ENCODE peak calls at places on chromosomes 7 and 10, in nine cellular contexts. N, S, G, Y, F, D, K, V and Q are unnamed samples. For H3K36me3, the result is how much of the 10 kb centered on the place peaks cover.

GRCh38 chr10:63515002-63515763 is 6.0 kb upstream of the REEP3 start:
- ATAC-seq in G (peak), D (peak), F (peak), V (no peak), N (no peak), Y (no peak), K (no peak), S (peak), Q (no peak)

GRCh38 chr7:151209588-151209987 is 700 bp downstream of the H2BK1 start:
- ATAC-seq in Y (no peak), F (no peak), D (no peak), K (no peak), S (no peak), G (no peak), V (no peak), N (no peak), Q (no peak)

GRCh38 chr10:75683158-75683557 is 251.7 kb downstream of the LRMDA start:
- ATAC-seq in S (peak), K (no peak), Y (no peak), D (no peak), N (no peak), V (no peak), F (no peak), G (no peak), Q (no peak)

GRCh38 chr7:140342732-140343514 is 55.4 kb downstream of the SLC37A3 start:
- ATAC-seq in F (peak), V (no peak), G (peak), Y (peak), K (no peak), D (peak), N (peak), S (peak), Q (peak)

GRCh38 chr7:81594767-81595166 is 175.1 kb downstream of the HGF start:
- ATAC-seq in V (no peak), Y (no peak), F (no peak), K (no peak), G (peak), N (no peak), S (no peak), D (no peak), Q (no peak)

GRCh38 chr10:100828744-100829102 is 83.3 kb downstream of the PAX2 start:
- ATAC-seq in N (no peak), G (peak), D (no peak), V (no peak), Y (no peak), S (peak), K (no peak), F (no peak), Q (no peak)

GRCh38 chr7:23065974-23066373 is 39.6 kb upstream of the KLHL7 start:
- ATAC-seq in G (no peak), V (no peak), K (no peak), N (no peak), Y (no peak), S (no peak), D (no peak), F (peak), Q (no peak)

GRCh38 chr7:100088095-100088620 is 611 bp upstream of the COPS6 start:
- ATAC-seq in V (no peak), G (no peak), D (peak), F (no peak), S (no peak), Y (no peak), N (peak), K (no peak), Q (no peak)

GRCh38 chr7:16792299-16792698 is 12.5 kb downstream of the AGR2 start:
- ATAC-seq in N (no peak), G (no peak), F (no peak), V (no peak), S (peak), Y (no peak), K (no peak), D (no peak), Q (no peak)

GRCh38 chr7:24477807-24478655 is 95.2 kb upstream of the PALS2 start:
- ATAC-seq in F (peak), G (peak), N (peak), K (peak), S (peak), D (peak), Y (peak), V (peak), Q (peak)

GRCh38 chr10:6973904-6974303 is 393.8 kb upstream of the PRKCQ start:
- ATAC-seq in Y (no peak), S (no peak), V (no peak), F (no peak), K (no peak), D (no peak), N (no peak), G (no peak), Q (no peak)

GRCh38 chr10:32893431-32893830 is 64.6 kb downstream of the ITGB1 start:
- ATAC-seq in F (no peak), G (no peak), V (no peak), S (peak), Y (no peak), K (no peak), N (peak), D (peak), Q (no peak)

GRCh38 chr10:63724922-63725321 is 203.7 kb downstream of the REEP3 start:
- ATAC-seq in F (no peak), D (peak), K (no peak), Y (no peak), S (peak), N (no peak), G (no peak), V (no peak), Q (no peak)

GRCh38 chr10:51768886-51769285 is 69.5 kb upstream of the CSTF2T start:
- ATAC-seq in N (no peak), K (no peak), D (no peak), Y (no peak), S (no peak), G (no peak), F (no peak), V (no peak), Q (no peak)

GRCh38 chr10:132538031-132538789 is 623 bp downstream of the INPP5A start:
- ATAC-seq in K (no peak), N (no peak), Y (no peak), D (no peak), F (no peak), V (no peak), G (no peak), S (no peak), Q (peak)

GRCh38 chr7:48052748-48053147 is 17.4 kb downstream of the C7orf57 start:
- ATAC-seq in V (no peak), D (peak), F (no peak), Y (no peak), S (peak), G (no peak), K (no peak), N (no peak), Q (no peak)

GRCh38 chr10:75538144-75538543 is 106.7 kb downstream of the LRMDA start:
- ATAC-seq in Y (no peak), F (no peak), K (no peak), G (no peak), V (no peak), S (no peak), N (no peak), D (no peak), Q (no peak)

GRCh38 chr10:58336242-58336641 is 1.4 kb downstream of the UBE2D1 start:
- ATAC-seq in V (no peak), S (no peak), N (no peak), K (no peak), D (no peak), F (no peak), Y (no peak), G (no peak), Q (no peak)

GRCh38 chr10:79088176-79088575 is 19.4 kb downstream of the ZMIZ1 start:
- ATAC-seq in K (no peak), D (no peak), G (peak), N (no peak), V (no peak), S (no peak), F (no peak), Y (no peak), Q (no peak)

GRCh38 chr10:119705434-119705831 is 20.4 kb upstream of the INPP5F start:
- ATAC-seq in V (no peak), S (no peak), Y (no peak), K (peak), F (no peak), D (no peak), G (no peak), N (no peak), Q (no peak)

GRCh38 chr10:61289813-61290212 is 163.4 kb downstream of the TMEM26 start:
- ATAC-seq in Y (no peak), S (no peak), V (no peak), G (no peak), D (no peak), K (no peak), N (no peak), F (no peak), Q (no peak)

GRCh38 chr7:40604601-40605438 is 470.0 kb downstream of the SUGCT start:
- ATAC-seq in Y (peak), S (no peak), D (peak), F (peak), N (peak), V (peak), K (no peak), G (peak), Q (no peak)

GRCh38 chr7:71871446-71871845 is 540.7 kb downstream of the CALN1 start:
- ATAC-seq in G (no peak), S (no peak), D (no peak), K (no peak), N (no peak), V (no peak), Y (no peak), F (no peak), Q (no peak)

GRCh38 chr10:48240196-48240595 is 34.3 kb downstream of the FRMPD2 start:
- ATAC-seq in N (no peak), K (no peak), D (no peak), V (no peak), F (no peak), S (no peak), Y (no peak), G (no peak), Q (no peak)

GRCh38 chr7:87058739-87059524 is 522 bp downstream of the ELAPOR2 start:
- ATAC-seq in K (peak), F (peak), Y (peak), D (peak), N (no peak), V (peak), G (peak), S (peak), Q (peak)

GRCh38 chr10:113317476-113317875 is 235.4 kb upstream of the HABP2 start:
- ATAC-seq in N (no peak), K (no peak), D (no peak), G (no peak), V (no peak), Y (no peak), S (no peak), F (no peak), Q (no peak)

GRCh38 chr10:69819713-69820506 is 18.2 kb downstream of the COL13A1 start:
- ATAC-seq in S (peak), D (peak), G (no peak), N (no peak), V (no peak), Y (no peak), F (no peak), K (no peak), Q (no peak)

DNA sequence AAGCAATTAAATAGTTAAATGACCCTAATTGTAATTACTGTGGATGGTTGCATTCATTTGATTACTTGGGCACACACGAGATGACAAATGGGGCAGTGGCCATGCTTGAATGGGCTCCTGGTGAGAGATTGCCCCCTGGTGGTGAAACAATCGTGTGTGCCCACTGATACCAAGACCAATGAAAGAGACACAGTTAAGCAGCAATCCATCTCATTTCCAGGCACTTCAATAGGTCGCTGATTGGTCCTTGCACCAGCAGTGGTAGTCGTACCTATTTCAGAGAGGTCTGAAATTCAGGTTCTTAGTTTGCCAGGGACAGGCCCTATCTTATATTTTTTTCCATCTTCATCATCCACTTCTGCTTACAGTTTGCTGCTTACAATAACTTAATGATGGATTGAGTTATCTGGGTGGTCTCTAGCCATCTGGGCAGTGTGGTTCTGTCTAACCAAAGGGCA is 8.3 kb downstream of the PCBD1 start:
- ATAC-seq in N (peak), K (peak), G (peak), Y (peak), D (peak), F (peak), V (peak), S (peak), Q (peak)
- H3K36me3 ChIP-seq in N (under half), K (under half), G (half or more), Y (under half), D (under half), F (half or more), V (under half), S (half or more), Q (under half)

GRCh38 chr10:86932674-86933073 is 24.7 kb downstream of the MMRN2 start:
- ATAC-seq in K (no peak), G (no peak), N (no peak), F (no peak), D (no peak), S (no peak), V (no peak), Y (no peak), Q (no peak)

GRCh38 chr10:86931872-86932271 is 25.5 kb downstream of the MMRN2 start:
- ATAC-seq in G (no peak), Y (no peak), N (no peak), F (no peak), S (peak), D (no peak), K (no peak), V (no peak), Q (peak)

DNA sequence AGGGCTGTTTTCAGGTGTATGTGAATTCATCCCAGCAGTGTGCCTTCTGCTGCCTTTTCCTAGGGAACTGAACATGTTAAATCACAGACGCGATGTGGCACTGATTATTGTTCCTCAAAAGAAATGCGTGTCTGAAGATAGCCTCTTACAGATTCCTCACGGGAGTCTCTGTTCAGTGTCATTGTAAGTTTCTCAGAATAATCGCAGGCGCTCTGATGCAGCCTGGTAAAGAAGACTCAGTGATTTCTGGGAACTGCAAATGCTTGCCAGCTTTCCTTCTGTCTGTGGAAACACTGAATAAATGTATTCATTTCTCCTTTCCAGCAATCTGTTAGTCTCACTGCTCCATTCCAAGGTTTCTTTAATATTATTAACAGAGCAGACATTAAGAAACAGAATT is 28.0 kb downstream of the MMRN2 start:
- ATAC-seq in S (no peak), N (no peak), D (no peak), K (no peak), G (no peak), Y (no peak), V (no peak), F (no peak), Q (no peak)
- H3K36me3 ChIP-seq in S (under half), N (under half), D (under half), K (under half), G (under half), Y (under half), V (under half), F (half or more), Q (under half)

DNA sequence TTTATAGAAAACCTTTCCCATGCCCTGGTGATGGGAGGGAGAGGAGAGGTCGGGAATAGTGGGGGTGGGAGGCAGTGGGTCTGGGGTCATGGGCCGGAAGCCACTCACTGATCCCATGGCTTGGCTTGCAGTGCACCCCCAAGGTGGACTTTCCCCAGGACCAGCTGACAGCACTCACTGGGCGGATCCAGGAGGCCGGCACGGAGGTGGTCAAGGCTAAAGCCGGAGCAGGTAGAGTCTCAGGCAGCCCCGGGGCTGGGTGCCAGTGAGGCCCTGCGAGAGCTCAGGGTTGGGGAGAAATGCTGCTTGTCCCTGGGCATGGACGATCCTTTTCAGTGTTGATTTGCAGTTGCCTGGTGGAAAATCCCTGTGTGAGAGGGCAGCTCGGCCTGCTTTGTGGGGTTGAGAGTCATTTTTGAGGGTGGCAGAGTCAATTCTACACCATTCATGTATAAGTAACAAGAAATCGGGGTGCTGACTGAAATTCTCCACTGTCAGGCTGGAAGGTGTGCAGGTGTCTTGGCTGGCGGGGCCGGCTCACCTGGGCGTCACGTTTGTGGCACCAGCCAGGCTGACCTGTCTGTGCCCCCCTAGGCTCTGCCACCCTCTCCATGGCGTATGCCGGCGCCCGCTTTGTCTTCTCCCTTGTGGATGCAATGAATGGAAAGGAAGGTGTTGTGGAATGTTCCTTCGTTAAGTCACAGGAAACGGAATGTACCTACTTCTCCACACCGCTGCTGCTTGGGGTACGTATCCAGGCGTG is 16.5 kb downstream of the MDH2 start:
- ATAC-seq in N (no peak), V (no peak), G (no peak), F (no peak), S (no peak), Y (no peak), D (no peak), K (no peak), Q (no peak)
- H3K36me3 ChIP-seq in N (under half), V (half or more), G (half or more), F (half or more), S (half or more), Y (under half), D (half or more), K (under half), Q (half or more)

GRCh38 chr7:37215524-37215923 is 233.1 kb downstream of the ELMO1 start:
- ATAC-seq in K (no peak), F (no peak), G (no peak), Y (no peak), D (no peak), V (no peak), S (no peak), N (no peak), Q (no peak)
- H3K36me3 ChIP-seq in K (under half), F (under half), G (under half), Y (under half), D (under half), V (under half), S (under half), N (under half), Q (under half)

GRCh38 chr10:59904431-59905065 is 1.8 kb downstream of the CCDC6 start:
- ATAC-seq in K (no peak), N (no peak), V (no peak), S (no peak), F (no peak), Y (no peak), D (no peak), G (no peak), Q (no peak)
- H3K36me3 ChIP-seq in K (under half), N (under half), V (under half), S (under half), F (under half), Y (under half), D (under half), G (under half), Q (under half)